ENCODE peak calls at places on chromosomes 12 and 14, in eight cellular contexts. U is fibroblast of lung; S is WTC11; I is CD8-positive, alpha-beta T cell; L is fibroblast of mammary gland; A is psoas muscle; D is epithelial cell of esophagus; X is tibial artery. F is an unnamed sample.

GRCh38 chr14:73246387-73247150 is 9.3 kb downstream of the PAPLN start:
- DNase-seq in U (no peak), S (no peak), I (no peak), L (no peak), A (no peak), D (no peak), X (no peak), F (no peak)

GRCh38 chr14:76968621-76969063 is 59.9 kb downstream of the IRF2BPL start:
- DNase-seq in U (no peak), S (peak), I (no peak), L (no peak), A (no peak), D (no peak), X (no peak), F (no peak)

GRCh38 chr12:24899503-24900098 is 49.3 kb downstream of the BCAT1 start:
- DNase-seq in U (no peak), S (no peak), I (no peak), L (no peak), A (no peak), D (no peak), X (no peak), F (no peak)

GRCh38 chr14:21894003-21894897 is 220.6 kb upstream of the OR4E1 start:
- DNase-seq in U (no peak), S (peak), I (peak), L (no peak), A (no peak), D (peak), X (no peak), F (no peak)

GRCh38 chr14:73234586-73235394 is 2.5 kb upstream of the PAPLN start:
- DNase-seq in U (no peak), S (no peak), I (no peak), L (no peak), A (no peak), D (no peak), X (peak), F (no peak)

GRCh38 chr14:85991156-85991555 is 461.2 kb downstream of the FLRT2 start:
- DNase-seq in U (peak), S (no peak), I (no peak), L (peak), A (no peak), D (peak), X (no peak), F (no peak)

GRCh38 chr12:58711968-58712367 is 208.3 kb downstream of the LRIG3 start:
- DNase-seq in U (peak), S (no peak), I (no peak), L (peak), A (no peak), D (no peak), X (no peak), F (no peak)

GRCh38 chr14:37384870-37385596 is 187.3 kb downstream of the MIPOL1 start:
- DNase-seq in U (no peak), S (no peak), I (no peak), L (no peak), A (no peak), D (peak), X (no peak), F (no peak)

GRCh38 chr12:64890873-64891468 is 66.5 kb downstream of the TBC1D30 start:
- DNase-seq in U (peak), S (no peak), I (no peak), L (peak), A (no peak), D (peak), X (no peak), F (no peak)

GRCh38 chr12:26255893-26256645 is 60.7 kb downstream of the SSPN start:
- DNase-seq in U (no peak), S (no peak), I (no peak), L (no peak), A (no peak), D (no peak), X (no peak), F (no peak)

GRCh38 chr12:11759894-11760293 is 110.4 kb downstream of the ETV6 start:
- DNase-seq in U (no peak), S (no peak), I (no peak), L (no peak), A (no peak), D (no peak), X (no peak), F (no peak)

GRCh38 chr12:33438890-33439586 is 581 bp downstream of the SYT10 start:
- DNase-seq in U (peak), S (peak), I (no peak), L (peak), A (no peak), D (peak), X (no peak), F (no peak)

GRCh38 chr14:85943187-85943586 is 413.2 kb downstream of the FLRT2 start:
- DNase-seq in U (no peak), S (no peak), I (no peak), L (no peak), A (no peak), D (no peak), X (no peak), F (no peak)

GRCh38 chr12:62683724-62684501 is 217.3 kb downstream of the MON2 start:
- DNase-seq in U (peak), S (no peak), I (no peak), L (peak), A (peak), D (no peak), X (peak), F (no peak)

GRCh38 chr12:123713398-123714301 is 1.5 kb downstream of the ATP6V0A2 start:
- DNase-seq in U (no peak), S (no peak), I (no peak), L (peak), A (no peak), D (peak), X (no peak), F (no peak)

GRCh38 chr14:22819191-22819988 is 4.2 kb upstream of the SLC7A7 start:
- DNase-seq in U (peak), S (peak), I (no peak), L (peak), A (no peak), D (no peak), X (peak), F (no peak)

GRCh38 chr12:53173085-53173715 is 7.3 kb upstream of the ZNF740 start:
- DNase-seq in U (no peak), S (no peak), I (no peak), L (no peak), A (no peak), D (peak), X (no peak), F (peak)

GRCh38 chr12:93098077-93098476 is 169.0 kb upstream of the EEA1 start:
- DNase-seq in U (peak), S (peak), I (peak), L (peak), A (peak), D (peak), X (peak), F (no peak)

GRCh38 chr12:1918875-1919236 is 404 bp upstream of the CACNA2D4 start:
- DNase-seq in U (no peak), S (no peak), I (no peak), L (no peak), A (no peak), D (no peak), X (no peak), F (no peak)

GRCh38 chr12:49609875-49610154 is 4.4 kb upstream of the FAM186B start:
- DNase-seq in U (no peak), S (no peak), I (no peak), L (no peak), A (no peak), D (peak), X (no peak), F (no peak)

GRCh38 chr12:122421815-122422737 is at the start of gene CLIP1:
- DNase-seq in U (peak), S (peak), I (peak), L (peak), A (peak), D (peak), X (peak), F (no peak)
- TF ChIP-seq CTCF in U (peak), S (no peak), I (peak), L (peak), A (peak), D (peak), X (peak), F (peak)

GRCh38 chr12:84974177-84974815 is 61.7 kb upstream of the SLC6A15 start:
- DNase-seq in U (no peak), S (no peak), I (no peak), L (peak), A (no peak), D (no peak), X (no peak), F (no peak)

GRCh38 chr12:84983289-84983688 is 52.8 kb downstream of the TSPAN19 start:
- DNase-seq in U (no peak), S (no peak), I (no peak), L (no peak), A (no peak), D (no peak), X (no peak), F (no peak)

GRCh38 chr12:84976133-84976532 is 59.9 kb downstream of the TSPAN19 start:
- DNase-seq in U (no peak), S (no peak), I (no peak), L (no peak), A (no peak), D (no peak), X (no peak), F (peak)

GRCh38 chr12:84982888-84983287 is 53.2 kb downstream of the TSPAN19 start:
- DNase-seq in U (no peak), S (no peak), I (no peak), L (no peak), A (no peak), D (no peak), X (no peak), F (no peak)

DNA sequence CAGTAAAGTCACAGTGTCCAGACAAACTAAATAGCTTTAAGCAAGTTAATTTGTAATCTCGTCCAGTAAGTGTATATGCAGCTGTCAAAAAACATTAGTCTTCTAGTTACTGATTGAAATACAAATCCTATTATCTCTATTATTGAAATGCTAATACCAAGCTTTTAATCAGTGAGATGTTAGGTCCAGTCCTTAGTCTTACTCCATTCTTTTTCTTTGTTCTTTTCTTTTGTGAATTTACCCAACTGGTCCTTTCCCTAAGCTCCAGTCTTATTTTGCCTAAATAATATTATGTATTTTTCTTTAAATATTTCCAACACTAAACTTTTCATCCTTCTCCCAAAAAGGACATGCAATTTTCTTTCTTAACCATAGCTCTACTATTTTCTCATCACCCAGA is 57.2 kb downstream of the TSPAN19 start:
- DNase-seq in U (no peak), S (no peak), I (no peak), L (no peak), A (no peak), D (no peak), X (no peak), F (no peak)
- TF ChIP-seq CTCF in U (no peak), S (no peak), I (no peak), L (no peak), A (no peak), D (no peak), X (no peak), F (no peak)

GRCh38 chr12:71663561-71664410 is at the start of the genes THAP2 and ZFC3H1:
- DNase-seq in U (peak), S (peak), I (peak), L (peak), A (peak), D (peak), X (peak), F (peak)
- TF ChIP-seq CTCF in U (peak), S (no peak), I (no peak), L (no peak), A (peak), D (peak), X (no peak), F (peak)

GRCh38 chr12:54232790-54233189 is 44.0 kb upstream of the SMUG1 start:
- DNase-seq in U (peak), S (no peak), I (no peak), L (peak), A (no peak), D (no peak), X (no peak), F (no peak)
- TF ChIP-seq CTCF in U (no peak), S (no peak), I (no peak), L (peak), A (no peak), D (no peak), X (peak), F (peak)

DNA sequence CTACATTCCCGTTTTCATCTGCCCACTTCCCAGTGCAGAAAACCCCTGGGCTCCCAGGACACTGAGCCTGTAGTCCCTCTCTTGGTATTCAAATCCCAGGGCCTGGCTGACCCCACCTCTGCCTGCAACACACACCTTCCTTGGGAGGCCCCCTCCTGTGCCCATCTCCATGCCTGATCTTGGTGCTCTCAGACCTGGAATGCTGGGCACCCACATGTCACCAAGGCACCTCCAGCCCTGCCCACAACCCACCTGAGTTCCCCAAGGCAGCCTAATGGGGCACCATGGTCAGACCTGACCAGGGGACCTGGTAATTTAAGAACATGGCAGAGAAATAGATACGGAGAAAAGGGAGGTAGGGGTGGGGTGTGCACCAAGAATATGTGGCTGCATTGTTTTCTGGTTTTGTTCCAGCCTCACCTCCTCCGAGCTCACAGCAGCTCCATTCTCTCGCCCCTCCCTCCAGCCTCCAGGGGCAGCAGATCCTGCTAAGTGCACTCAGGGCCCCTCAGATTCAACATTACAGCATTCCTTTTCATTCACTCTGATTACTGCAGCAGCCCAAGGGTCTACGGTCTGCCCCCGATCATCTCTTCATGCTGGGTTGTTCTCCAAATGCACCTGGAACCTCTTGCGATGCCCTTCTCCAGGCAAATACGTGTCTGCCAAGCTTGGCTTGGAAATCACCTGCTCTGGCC is 9.2 kb upstream of the HSP90AA1 start:
- DNase-seq in U (no peak), S (no peak), I (no peak), L (no peak), A (no peak), D (no peak), X (no peak), F (no peak)
- TF ChIP-seq CTCF in U (no peak), S (no peak), I (no peak), L (no peak), A (no peak), D (no peak), X (no peak), F (no peak)

GRCh38 chr14:25032092-25032784 is 17.7 kb downstream of the STXBP6 start:
- DNase-seq in U (no peak), S (peak), I (no peak), L (no peak), A (no peak), D (no peak), X (no peak), F (no peak)
- TF ChIP-seq CTCF in U (peak), S (peak), I (no peak), L (peak), A (no peak), D (peak), X (no peak), F (peak)

GRCh38 chr12:109433618-109434017 is 43.5 kb downstream of the KCTD10 start:
- DNase-seq in U (no peak), S (peak), I (no peak), L (peak), A (peak), D (no peak), X (no peak), F (no peak)
- TF ChIP-seq CTCF in U (no peak), S (peak), I (no peak), L (peak), A (no peak), D (no peak), X (peak), F (peak)

DNA sequence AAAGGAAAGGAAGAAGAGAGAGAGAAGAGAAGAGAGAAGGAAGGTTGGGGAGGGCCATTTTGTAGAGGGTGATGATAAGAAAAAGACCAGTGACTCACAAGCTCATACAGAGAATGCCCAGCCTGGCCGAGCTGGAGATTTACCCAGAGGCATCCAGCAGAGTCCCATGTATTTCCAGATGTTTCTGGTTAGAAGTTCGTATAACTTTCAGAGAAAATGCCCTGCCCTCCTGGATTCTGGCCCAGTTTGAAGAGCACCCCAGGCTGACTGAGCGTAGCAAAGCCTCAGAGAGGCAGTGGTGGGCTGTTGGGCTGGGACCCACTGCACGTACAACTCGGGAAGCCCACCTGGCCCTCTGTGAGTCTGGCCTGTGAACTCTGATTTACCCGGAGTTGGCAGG is 221.8 kb downstream of the SLC41A2 start:
- DNase-seq in U (peak), S (no peak), I (no peak), L (peak), A (no peak), D (no peak), X (no peak), F (no peak)
- TF ChIP-seq CTCF in U (peak), S (no peak), I (no peak), L (peak), A (no peak), D (no peak), X (no peak), F (peak)

DNA sequence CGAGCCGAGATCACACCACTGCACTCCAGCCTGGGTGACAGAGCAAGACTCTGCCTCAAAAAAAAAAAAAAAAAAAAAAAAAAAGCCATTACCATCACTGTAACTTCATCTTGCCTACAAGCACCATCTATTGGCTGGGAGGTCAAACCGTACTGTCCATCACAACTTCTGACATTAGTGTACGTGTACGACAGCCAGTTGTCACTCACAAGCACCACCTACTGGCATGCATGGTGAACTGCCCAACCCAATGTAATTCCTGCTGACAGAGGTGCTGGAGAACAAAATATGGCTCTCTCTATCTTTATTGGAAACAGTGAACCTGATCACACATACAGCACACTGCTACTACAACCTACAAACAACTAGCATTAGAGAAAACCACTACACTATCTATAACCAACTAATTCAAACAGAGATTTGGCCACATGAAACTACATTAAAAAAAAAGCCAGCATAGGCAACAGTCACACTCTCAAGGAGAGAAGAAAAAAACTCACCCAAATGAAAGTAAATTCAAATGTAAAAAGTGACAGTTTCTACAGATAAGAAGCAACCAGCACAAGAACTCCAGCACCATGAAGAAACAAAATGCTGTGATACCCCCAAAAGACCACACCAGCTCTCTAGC is 82.3 kb downstream of the PUS7L start:
- DNase-seq in U (peak), S (peak), I (no peak), L (peak), A (no peak), D (peak), X (no peak), F (no peak)
- TF ChIP-seq CTCF in U (peak), S (peak), I (peak), L (peak), A (peak), D (peak), X (no peak), F (peak)

GRCh38 chr12:99822273-99822672 is 162.5 kb downstream of the ANKS1B start:
- DNase-seq in U (no peak), S (no peak), I (no peak), L (no peak), A (no peak), D (no peak), X (no peak), F (no peak)
- TF ChIP-seq CTCF in U (no peak), S (no peak), I (no peak), L (no peak), A (no peak), D (no peak), X (no peak), F (no peak)